ENCODE peak calls at places on chromosomes 11 and 22, in six cellular contexts. J is OCI-LY7, V is colonic mucosa, M is breast epithelium, K is heart right ventricle, H is stomach. F is an unnamed sample. For H3K4me1 and H3K9me3, the result is how much of the 10 kb centered on the place peaks cover.

GRCh38 chr11:124961972-124962609 is 8.1 kb downstream of the CCDC15 start:
- DNase-seq in J (peak), V (peak), M (no peak), K (no peak), H (no peak), F (no peak)

GRCh38 chr11:27701262-27702105 is 1.2 kb upstream of the BDNF start:
- DNase-seq in J (no peak), V (peak), M (no peak), K (peak), H (no peak), F (peak)

GRCh38 chr22:38788846-38789245 is 5.1 kb downstream of the DNAL4 start:
- DNase-seq in J (no peak), V (no peak), M (no peak), K (no peak), H (no peak), F (no peak)

GRCh38 chr11:110921742-110922200 is 209.5 kb upstream of the ARHGAP20 start:
- DNase-seq in J (no peak), V (no peak), M (peak), K (no peak), H (peak), F (no peak)

GRCh38 chr11:126359431-126360048 is 4.1 kb downstream of the ST3GAL4 start:
- DNase-seq in J (no peak), V (peak), M (peak), K (peak), H (no peak), F (peak)

GRCh38 chr11:55457641-55458040 is 89.9 kb downstream of the OR4A15 start:
- DNase-seq in J (no peak), V (no peak), M (no peak), K (no peak), H (no peak), F (no peak)

GRCh38 chr11:88523362-88524028 is 186.0 kb upstream of the CTSC start:
- DNase-seq in J (no peak), V (no peak), M (no peak), K (no peak), H (no peak), F (no peak)

GRCh38 chr11:59551651-59552521 is 40.5 kb downstream of the OR4D9 start:
- DNase-seq in J (peak), V (no peak), M (no peak), K (no peak), H (no peak), F (no peak)

GRCh38 chr11:1072821-1073231 is 1.8 kb upstream of the MUC2 start:
- DNase-seq in J (no peak), V (no peak), M (no peak), K (no peak), H (no peak), F (no peak)

GRCh38 chr11:44950036-44950624 is 553 bp downstream of the TP53I11 start:
- DNase-seq in J (no peak), V (peak), M (no peak), K (peak), H (peak), F (peak)

GRCh38 chr11:1963864-1964263 is 16.7 kb downstream of the MRPL23 start:
- DNase-seq in J (no peak), V (no peak), M (no peak), K (peak), H (no peak), F (no peak)

GRCh38 chr11:68974421-68975194 is 6.2 kb downstream of the MRGPRD start:
- DNase-seq in J (peak), V (no peak), M (no peak), K (no peak), H (no peak), F (no peak)

GRCh38 chr11:44133335-44133946 is 38.0 kb downstream of the EXT2 start:
- DNase-seq in J (peak), V (no peak), M (no peak), K (no peak), H (no peak), F (no peak)

GRCh38 chr11:132844956-132845355 is 687.3 kb downstream of the OPCML start:
- DNase-seq in J (no peak), V (no peak), M (no peak), K (no peak), H (no peak), F (no peak)

GRCh38 chr11:71170619-71171018 is 81.8 kb downstream of the SHANK2 start:
- DNase-seq in J (no peak), V (no peak), M (no peak), K (no peak), H (no peak), F (no peak)

GRCh38 chr22:39409630-39410029 is 10.1 kb downstream of the TAB1 start:
- DNase-seq in J (no peak), V (no peak), M (no peak), K (no peak), H (no peak), F (peak)

GRCh38 chr11:45051621-45052020 is 94.8 kb upstream of the PRDM11 start:
- DNase-seq in J (no peak), V (no peak), M (no peak), K (no peak), H (no peak), F (no peak)

GRCh38 chr22:27420817-27421361 is 380.7 kb downstream of the MN1 start:
- DNase-seq in J (no peak), V (peak), M (peak), K (peak), H (peak), F (peak)

GRCh38 chr11:132886335-132886734 is 646.0 kb downstream of the OPCML start:
- DNase-seq in J (no peak), V (no peak), M (no peak), K (no peak), H (no peak), F (no peak)

GRCh38 chr11:1081601-1082311 is 7.1 kb downstream of the MUC2 start:
- DNase-seq in J (no peak), V (no peak), M (no peak), K (peak), H (no peak), F (no peak)

GRCh38 chr11:35143509-35144102 is 4.6 kb downstream of the CD44 start:
- DNase-seq in J (no peak), V (no peak), M (no peak), K (no peak), H (no peak), F (no peak)
- H3K4me3 ChIP-seq in J (no peak), V (no peak), M (peak), K (no peak), H (peak), F (no peak)

GRCh38 chr22:42297778-42298177 is 27.3 kb upstream of the TCF20 start:
- DNase-seq in J (peak), V (no peak), M (no peak), K (no peak), H (no peak), F (no peak)
- H3K4me1 ChIP-seq in J (half or more), V (under half), M (under half), K (under half), H (under half), F (under half)

GRCh38 chr22:47381240-47381639 is 618.8 kb downstream of the TBC1D22A start:
- DNase-seq in J (no peak), V (no peak), M (no peak), K (no peak), H (no peak), F (no peak)

GRCh38 chr22:47377926-47378560 is 615.6 kb downstream of the TBC1D22A start:
- DNase-seq in J (no peak), V (no peak), M (no peak), K (no peak), H (no peak), F (no peak)

GRCh38 chr22:47379037-47379436 is 616.6 kb downstream of the TBC1D22A start:
- DNase-seq in J (no peak), V (no peak), M (no peak), K (no peak), H (no peak), F (no peak)

GRCh38 chr22:47382164-47382890 is 619.9 kb downstream of the TBC1D22A start:
- DNase-seq in J (no peak), V (no peak), M (no peak), K (no peak), H (no peak), F (no peak)

DNA sequence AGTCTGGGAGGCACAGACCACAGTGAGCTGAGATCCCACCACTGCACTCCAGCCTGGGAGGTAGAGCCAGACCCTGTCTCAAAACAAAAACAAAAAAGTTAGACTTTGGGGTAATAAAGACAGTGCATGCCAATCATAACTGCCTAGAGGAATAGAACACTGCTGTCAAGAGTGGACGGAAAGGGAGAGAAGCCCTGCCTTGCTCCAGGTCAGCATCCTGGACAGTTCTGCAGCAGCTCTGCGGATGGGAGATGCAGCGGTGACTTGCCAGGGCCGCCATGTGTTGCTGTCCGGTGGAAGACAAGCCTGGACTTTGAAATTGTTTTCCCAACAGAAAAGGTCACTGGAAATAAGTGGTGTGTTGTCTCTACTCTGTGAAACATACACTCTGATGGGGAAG is 618.2 kb downstream of the TBC1D22A start:
- DNase-seq in J (no peak), V (no peak), M (no peak), K (no peak), H (no peak), F (no peak)
- H3K9me3 ChIP-seq in J (under half), V (under half), M (under half), K (under half), H (under half), F (under half)

DNA sequence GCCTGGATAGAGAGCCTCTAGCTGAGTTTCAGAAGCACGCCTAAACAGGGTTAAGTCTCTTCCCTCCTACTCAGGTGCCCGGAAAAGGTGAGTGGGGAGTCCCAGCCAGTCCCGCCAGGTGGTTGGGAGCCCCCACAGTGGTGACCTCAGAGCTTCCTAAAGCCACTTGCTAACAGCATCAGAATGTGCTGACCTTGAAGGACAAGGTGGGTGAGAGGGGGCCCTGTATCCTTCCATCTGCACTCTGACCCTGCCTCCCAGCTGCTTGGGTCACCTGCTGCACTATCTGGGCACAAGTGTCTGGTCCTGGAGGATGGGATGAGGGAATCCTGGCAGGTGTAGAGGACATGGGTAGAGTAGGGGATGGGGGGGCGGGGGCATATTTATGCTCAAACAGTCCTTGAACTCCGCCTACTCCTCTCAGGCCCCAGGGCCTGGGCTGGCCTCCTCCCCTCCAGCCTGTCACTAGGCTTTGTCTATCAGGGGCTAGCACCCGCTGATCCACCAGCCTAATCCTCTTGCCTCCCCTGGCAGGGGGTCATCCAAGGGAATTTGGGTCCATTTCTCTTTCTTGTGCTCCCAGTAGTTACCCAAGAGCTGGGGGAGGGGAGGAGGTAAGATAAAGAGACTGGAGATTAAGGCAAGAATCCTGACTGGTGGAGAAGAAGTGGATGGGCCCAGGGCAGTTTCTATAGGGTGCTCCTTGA is 3.4 kb downstream of the USP2 start:
- DNase-seq in J (peak), V (no peak), M (no peak), K (no peak), H (no peak), F (no peak)
- H3K4me3 ChIP-seq in J (peak), V (no peak), M (no peak), K (peak), H (no peak), F (no peak)

GRCh38 chr11:77411717-77412441 is 62.0 kb downstream of the PAK1 start:
- DNase-seq in J (peak), V (peak), M (peak), K (peak), H (peak), F (peak)
- H3K4me1 ChIP-seq in J (under half), V (under half), M (under half), K (under half), H (half or more), F (under half)